ENCODE peak calls at places on chromosomes 7 and 10, in eight cellular contexts. U is AG09309, H is endothelial cell of umbilical vein, L is left lung, A is body of pancreas, J is IMR-90, B is AG04449, W is D721Med. M is an unnamed sample.

GRCh38 chr10:42738669-42739068 is 43.9 kb upstream of the BMS1 start:
- DNase-seq in U (no peak), H (no peak), L (no peak), A (no peak), J (no peak), B (no peak), W (no peak), M (no peak)

GRCh38 chr10:132107947-132108877 is 42.5 kb downstream of the JAKMIP3 start:
- DNase-seq in U (no peak), H (no peak), L (peak; percentile 42), A (no peak), J (no peak), B (no peak), W (no peak), M (no peak)

GRCh38 chr7:101547022-101547915 is 81.8 kb downstream of the MYL10 start:
- DNase-seq in U (no peak), H (no peak), L (peak; percentile 14), A (no peak), J (no peak), B (no peak), W (no peak), M (no peak)

GRCh38 chr10:88379575-88379974 is 203.5 kb downstream of the RNLS start:
- DNase-seq in U (peak; percentile 56), H (no peak), L (no peak), A (no peak), J (peak; percentile 82), B (no peak), W (no peak), M (no peak)

GRCh38 chr7:102063736-102064135 is 222.9 kb upstream of the SH2B2 start:
- DNase-seq in U (no peak), H (no peak), L (peak; percentile 86), A (no peak), J (peak; percentile 68), B (no peak), W (no peak), M (no peak)

GRCh38 chr7:96709381-96710228 is at the start of gene SEM1:
- DNase-seq in U (peak; percentile 38), H (peak; percentile 91), L (peak; percentile 89), A (peak; percentile 89), J (peak; percentile 84), B (peak; percentile 21), W (peak; percentile 20), M (peak; percentile 72)

GRCh38 chr7:93717217-93717900 is 142.8 kb upstream of the CALCR start:
- DNase-seq in U (no peak), H (no peak), L (no peak), A (no peak), J (no peak), B (no peak), W (no peak), M (no peak)

GRCh38 chr7:151448261-151449252 is 8.6 kb upstream of the CRYGN start:
- DNase-seq in U (no peak), H (peak; percentile 72), L (no peak), A (peak; percentile 67), J (peak; percentile 41), B (no peak), W (peak; percentile 88), M (peak; percentile 91)

GRCh38 chr10:122348512-122348911 is 26.0 kb upstream of the PLEKHA1 start:
- DNase-seq in U (no peak), H (no peak), L (no peak), A (no peak), J (no peak), B (no peak), W (no peak), M (no peak)

GRCh38 chr7:31462636-31463035 is 51.3 kb upstream of the ITPRID1 start:
- DNase-seq in U (no peak), H (no peak), L (no peak), A (no peak), J (no peak), B (no peak), W (no peak), M (no peak)

GRCh38 chr10:127303105-127303504 is 106.7 kb upstream of the INSYN2A start:
- DNase-seq in U (no peak), H (no peak), L (no peak), A (no peak), J (no peak), B (no peak), W (no peak), M (no peak)

GRCh38 chr10:15369642-15370211 is 1.4 kb downstream of the FAM171A1 start:
- DNase-seq in U (no peak), H (no peak), L (no peak), A (no peak), J (no peak), B (no peak), W (no peak), M (peak; percentile 31)

GRCh38 chr7:46205478-46205877 is 284.4 kb upstream of the IGFBP3 start:
- DNase-seq in U (no peak), H (no peak), L (no peak), A (no peak), J (no peak), B (no peak), W (no peak), M (no peak)

GRCh38 chr7:38681882-38682281 is 50.7 kb upstream of the AMPH start:
- DNase-seq in U (no peak), H (no peak), L (no peak), A (no peak), J (peak; percentile 31), B (no peak), W (no peak), M (no peak)

GRCh38 chr7:150919160-150919559 is 59.0 kb downstream of the KCNH2 start:
- DNase-seq in U (no peak), H (no peak), L (no peak), A (no peak), J (no peak), B (no peak), W (no peak), M (no peak)

GRCh38 chr10:97718659-97719142 is 5.2 kb downstream of the MARVELD1 start:
- DNase-seq in U (no peak), H (no peak), L (peak; percentile 83), A (peak; percentile 81), J (no peak), B (no peak), W (peak; percentile 52), M (no peak)

GRCh38 chr10:43078986-43079273 is 2.1 kb downstream of the RET start:
- DNase-seq in U (no peak), H (no peak), L (no peak), A (no peak), J (no peak), B (no peak), W (peak; percentile 55), M (peak; percentile 76)

GRCh38 chr10:99926925-99927718 is 82.6 kb downstream of the DNMBP start:
- DNase-seq in U (no peak), H (peak; percentile 91), L (no peak), A (peak; percentile 64), J (peak; percentile 66), B (no peak), W (no peak), M (no peak)

GRCh38 chr10:66180651-66181318 is 745.1 kb upstream of the LRRTM3 start:
- DNase-seq in U (peak; percentile 20), H (peak; percentile 71), L (no peak), A (peak; percentile 46), J (peak; percentile 52), B (peak; percentile 7), W (peak; percentile 11), M (peak; percentile 38)

GRCh38 chr7:105177026-105177425 is 163.0 kb downstream of the KMT2E start:
- DNase-seq in U (no peak), H (no peak), L (no peak), A (no peak), J (no peak), B (no peak), W (no peak), M (no peak)

GRCh38 chr7:148747274-148747673 is 48.6 kb downstream of the CUL1 start:
- DNase-seq in U (no peak), H (no peak), L (no peak), A (no peak), J (no peak), B (no peak), W (no peak), M (no peak)
- TF ChIP-seq CTCF in U (no peak), H (no peak), L (no peak), A (no peak), J (no peak), B (no peak), W (no peak), M (no peak)

DNA sequence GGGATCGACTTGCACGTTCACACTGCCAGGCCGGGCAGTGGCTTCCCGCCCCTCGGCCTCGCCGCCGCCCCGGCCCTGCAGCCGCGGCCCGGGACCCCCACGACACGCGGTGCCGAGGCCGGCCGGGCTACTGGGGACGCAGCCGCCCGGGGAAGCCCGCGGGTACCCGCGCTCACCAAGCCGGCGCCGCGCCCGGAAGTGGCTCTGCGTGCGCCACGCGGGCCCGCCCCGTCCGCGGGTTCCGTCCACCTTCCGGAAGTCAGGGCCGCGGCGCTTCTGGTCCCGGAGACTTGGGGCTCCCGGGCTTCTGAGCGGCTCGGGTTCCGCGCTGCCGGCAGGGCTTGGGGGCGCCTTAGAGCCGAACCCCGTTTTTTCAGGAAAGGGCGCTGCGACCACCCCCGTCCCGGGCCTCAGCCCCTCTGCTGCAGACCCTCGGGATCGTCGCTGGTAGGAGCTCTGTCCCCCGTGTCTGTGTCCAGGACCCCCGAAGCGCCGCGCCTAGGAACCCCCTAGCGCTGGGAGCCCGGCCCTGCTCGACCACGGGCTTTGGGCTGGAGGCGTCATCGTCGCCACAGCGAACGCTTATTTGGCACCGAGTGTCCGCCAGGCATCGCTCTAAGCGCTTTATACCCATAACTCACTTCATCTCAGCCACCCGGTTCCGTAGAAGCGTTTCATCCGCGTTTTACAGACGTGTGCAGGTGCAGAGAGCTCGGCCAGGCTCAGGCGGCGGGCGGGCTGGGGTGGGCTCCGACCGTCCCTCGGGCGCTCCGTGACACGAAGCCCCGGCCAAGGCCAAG is at the start of gene PSMG3:
- DNase-seq in U (no peak), H (peak; percentile 78), L (peak; percentile 98), A (peak; percentile 92), J (peak; percentile 89), B (no peak), W (peak; percentile 94), M (peak; percentile 98)
- TF ChIP-seq CTCF in U (peak; percentile 31), H (peak; percentile 33), L (no peak), A (peak; percentile 15), J (peak; percentile 17), B (peak; percentile 4), W (no peak), M (no peak)

DNA sequence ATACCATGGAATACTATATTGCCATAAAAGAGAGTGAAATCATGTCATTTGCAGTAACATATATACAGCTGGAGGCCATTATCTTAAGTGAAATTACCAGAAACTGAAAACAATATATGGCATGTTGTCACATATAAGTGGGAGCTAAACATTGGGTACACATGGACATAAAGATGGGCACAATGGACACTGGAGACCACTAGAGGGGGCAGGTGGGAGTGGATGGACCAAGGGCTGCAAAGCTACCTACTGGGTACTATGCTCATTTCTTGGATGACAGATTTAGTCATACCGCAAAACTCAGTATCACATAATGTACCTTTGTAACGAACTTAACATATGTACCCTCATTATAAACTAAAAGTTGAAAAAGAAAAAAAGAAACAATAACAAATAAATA is 1167.6 kb downstream of the NXPH1 start:
- DNase-seq in U (no peak), H (no peak), L (no peak), A (no peak), J (no peak), B (no peak), W (no peak), M (no peak)
- TF ChIP-seq CTCF in U (no peak), H (peak; percentile 5), L (no peak), A (no peak), J (no peak), B (no peak), W (peak; percentile 11), M (no peak)

DNA sequence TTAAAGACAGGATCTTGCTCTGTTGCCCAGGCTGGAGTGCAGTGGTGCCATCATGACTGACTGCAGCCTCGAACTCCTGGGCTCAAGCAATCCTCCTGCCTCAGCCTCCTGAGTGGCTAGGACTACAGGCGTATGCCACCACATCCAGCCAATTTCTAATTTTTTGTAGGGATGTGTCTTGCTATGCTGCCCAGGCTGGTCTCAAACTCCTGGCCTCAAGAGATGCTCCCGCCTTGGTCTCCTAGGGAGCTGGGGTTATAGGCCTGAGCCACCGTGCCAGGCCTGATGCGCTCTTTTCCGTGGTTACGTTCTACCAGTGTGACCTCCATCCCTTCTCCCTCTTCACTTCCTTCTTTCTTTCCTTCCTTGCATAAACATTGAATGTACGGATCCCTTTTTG is 34.2 kb upstream of the IL15RA start:
- DNase-seq in U (no peak), H (no peak), L (no peak), A (no peak), J (no peak), B (no peak), W (no peak), M (no peak)
- TF ChIP-seq CTCF in U (no peak), H (no peak), L (no peak), A (no peak), J (no peak), B (no peak), W (no peak), M (no peak)